ENCODE peak calls at places on chromosomes 4 and X, in six cellular contexts. One of them, this sample, is unnamed.

GRCh38 chrX:18702362-18703195 is 4.9 kb upstream of the PPEF1 start:
- DNase-seq in IMR-90: peak
- DNase-seq in kidney glomerular epithelial cell: no peak
- DNase-seq in suprapubic skin: no peak
- DNase-seq in GM04504: no peak
- DNase-seq in WTC11: no peak
- DNase-seq in this sample: peak

GRCh38 chr4:185792384-185793146 is 19.4 kb downstream of the SORBS2 start:
- DNase-seq in IMR-90: peak
- DNase-seq in kidney glomerular epithelial cell: peak
- DNase-seq in suprapubic skin: no peak
- DNase-seq in GM04504: peak
- DNase-seq in WTC11: no peak
- DNase-seq in this sample: peak

GRCh38 chr4:89724716-89725115 is 112.2 kb downstream of the SNCA start:
- DNase-seq in IMR-90: peak
- DNase-seq in kidney glomerular epithelial cell: no peak
- DNase-seq in suprapubic skin: no peak
- DNase-seq in GM04504: peak
- DNase-seq in WTC11: no peak
- DNase-seq in this sample: peak

GRCh38 chr4:75723117-75723801 is 1.1 kb upstream of the USO1 start:
- DNase-seq in IMR-90: peak
- DNase-seq in kidney glomerular epithelial cell: peak
- DNase-seq in suprapubic skin: no peak
- DNase-seq in GM04504: peak
- DNase-seq in WTC11: no peak
- DNase-seq in this sample: no peak

GRCh38 chr4:13081830-13082229 is 402.3 kb downstream of the RAB28 start:
- DNase-seq in IMR-90: no peak
- DNase-seq in kidney glomerular epithelial cell: no peak
- DNase-seq in suprapubic skin: no peak
- DNase-seq in GM04504: no peak
- DNase-seq in WTC11: no peak
- DNase-seq in this sample: no peak

GRCh38 chr4:160819791-160820190 is 1344.0 kb downstream of the FSTL5 start:
- DNase-seq in IMR-90: no peak
- DNase-seq in kidney glomerular epithelial cell: no peak
- DNase-seq in suprapubic skin: no peak
- DNase-seq in GM04504: no peak
- DNase-seq in WTC11: no peak
- DNase-seq in this sample: no peak

GRCh38 chr4:54513231-54513630 is 144.5 kb upstream of the KIT start:
- DNase-seq in IMR-90: peak
- DNase-seq in kidney glomerular epithelial cell: no peak
- DNase-seq in suprapubic skin: no peak
- DNase-seq in GM04504: peak
- DNase-seq in WTC11: no peak
- DNase-seq in this sample: peak

GRCh38 chr4:109976189-109976588 is 63.5 kb downstream of the EGF start:
- DNase-seq in IMR-90: no peak
- DNase-seq in kidney glomerular epithelial cell: no peak
- DNase-seq in suprapubic skin: no peak
- DNase-seq in GM04504: no peak
- DNase-seq in WTC11: no peak
- DNase-seq in this sample: no peak

GRCh38 chrX:40154853-40155616 is 57.3 kb upstream of the BCOR start:
- DNase-seq in IMR-90: peak
- DNase-seq in kidney glomerular epithelial cell: no peak
- DNase-seq in suprapubic skin: no peak
- DNase-seq in GM04504: no peak
- DNase-seq in WTC11: peak
- DNase-seq in this sample: no peak

GRCh38 chrX:1451251-1451675 is 1.4 kb downstream of the ASMTL start:
- DNase-seq in IMR-90: no peak
- DNase-seq in kidney glomerular epithelial cell: no peak
- DNase-seq in suprapubic skin: peak
- DNase-seq in GM04504: no peak
- DNase-seq in WTC11: no peak
- DNase-seq in this sample: no peak

GRCh38 chr4:20252656-20253271 is 1.1 kb downstream of the SLIT2 start:
- DNase-seq in IMR-90: peak
- DNase-seq in kidney glomerular epithelial cell: no peak
- DNase-seq in suprapubic skin: peak
- DNase-seq in GM04504: no peak
- DNase-seq in WTC11: peak
- DNase-seq in this sample: no peak

GRCh38 chrX:50343917-50344316 is 126.7 kb downstream of the DGKK start:
- DNase-seq in IMR-90: no peak
- DNase-seq in kidney glomerular epithelial cell: no peak
- DNase-seq in suprapubic skin: no peak
- DNase-seq in GM04504: no peak
- DNase-seq in WTC11: no peak
- DNase-seq in this sample: no peak

GRCh38 chr4:21795091-21795490 is 153.5 kb downstream of the KCNIP4 start:
- DNase-seq in IMR-90: peak
- DNase-seq in kidney glomerular epithelial cell: no peak
- DNase-seq in suprapubic skin: no peak
- DNase-seq in GM04504: no peak
- DNase-seq in WTC11: no peak
- DNase-seq in this sample: no peak

GRCh38 chr4:104728380-104729122 is 233.9 kb upstream of the CXXC4 start:
- DNase-seq in IMR-90: peak
- DNase-seq in kidney glomerular epithelial cell: peak
- DNase-seq in suprapubic skin: no peak
- DNase-seq in GM04504: no peak
- DNase-seq in WTC11: no peak
- DNase-seq in this sample: no peak

GRCh38 chr4:173538148-173538902 is 8.3 kb upstream of the HAND2 start:
- DNase-seq in IMR-90: no peak
- DNase-seq in kidney glomerular epithelial cell: no peak
- DNase-seq in suprapubic skin: no peak
- DNase-seq in GM04504: no peak
- DNase-seq in WTC11: peak
- DNase-seq in this sample: no peak

GRCh38 chr4:15262396-15262795 is 165.4 kb upstream of the C1QTNF7 start:
- DNase-seq in IMR-90: no peak
- DNase-seq in kidney glomerular epithelial cell: no peak
- DNase-seq in suprapubic skin: no peak
- DNase-seq in GM04504: no peak
- DNase-seq in WTC11: no peak
- DNase-seq in this sample: no peak

GRCh38 chrX:150643271-150643670 is 49.9 kb upstream of the MTMR1 start:
- DNase-seq in IMR-90: peak
- DNase-seq in kidney glomerular epithelial cell: no peak
- DNase-seq in suprapubic skin: no peak
- DNase-seq in GM04504: no peak
- DNase-seq in WTC11: no peak
- DNase-seq in this sample: no peak

GRCh38 chrX:22674947-22675346 is 324.8 kb upstream of the DDX53 start:
- DNase-seq in IMR-90: no peak
- DNase-seq in kidney glomerular epithelial cell: peak
- DNase-seq in suprapubic skin: no peak
- DNase-seq in GM04504: no peak
- DNase-seq in WTC11: no peak
- DNase-seq in this sample: no peak

GRCh38 chrX:50779694-50780093 is 34.3 kb downstream of the SHROOM4 start:
- DNase-seq in IMR-90: no peak
- DNase-seq in kidney glomerular epithelial cell: no peak
- DNase-seq in suprapubic skin: no peak
- DNase-seq in GM04504: no peak
- DNase-seq in WTC11: no peak
- DNase-seq in this sample: no peak

GRCh38 chrX:133542476-133542875 is 127.2 kb upstream of the GPC4 start:
- DNase-seq in IMR-90: no peak
- DNase-seq in kidney glomerular epithelial cell: no peak
- DNase-seq in suprapubic skin: no peak
- DNase-seq in GM04504: no peak
- DNase-seq in WTC11: no peak
- DNase-seq in this sample: peak

GRCh38 chrX:8960809-8961413 is 73.0 kb downstream of the FAM9B start:
- DNase-seq in IMR-90: no peak
- DNase-seq in kidney glomerular epithelial cell: no peak
- DNase-seq in suprapubic skin: no peak
- DNase-seq in GM04504: no peak
- DNase-seq in WTC11: no peak
- DNase-seq in this sample: peak

GRCh38 chrX:48695524-48695875 is 1.0 kb upstream of the SUV39H1 start:
- DNase-seq in IMR-90: peak
- DNase-seq in kidney glomerular epithelial cell: no peak
- DNase-seq in suprapubic skin: no peak
- DNase-seq in GM04504: no peak
- DNase-seq in WTC11: no peak
- DNase-seq in this sample: no peak

GRCh38 chr4:96833831-96834230 is 993.9 kb downstream of the PDHA2 start:
- DNase-seq in IMR-90: no peak
- DNase-seq in kidney glomerular epithelial cell: no peak
- DNase-seq in suprapubic skin: no peak
- DNase-seq in GM04504: no peak
- DNase-seq in WTC11: no peak
- DNase-seq in this sample: no peak

GRCh38 chr4:69860007-69860406 is at the start of gene SULT1E1:
- DNase-seq in IMR-90: peak
- DNase-seq in kidney glomerular epithelial cell: no peak
- DNase-seq in suprapubic skin: no peak
- DNase-seq in GM04504: no peak
- DNase-seq in WTC11: no peak
- DNase-seq in this sample: no peak

GRCh38 chr4:2186133-2186864 is 55.6 kb downstream of the HAUS3 start:
- DNase-seq in IMR-90: peak
- DNase-seq in kidney glomerular epithelial cell: no peak
- DNase-seq in suprapubic skin: no peak
- DNase-seq in GM04504: no peak
- DNase-seq in WTC11: peak
- DNase-seq in this sample: no peak

GRCh38 chr4:109645874-109646591 is 57.2 kb downstream of the CASP6 start:
- DNase-seq in IMR-90: no peak
- DNase-seq in kidney glomerular epithelial cell: no peak
- DNase-seq in suprapubic skin: no peak
- DNase-seq in GM04504: no peak
- DNase-seq in WTC11: no peak
- DNase-seq in this sample: no peak

GRCh38 chrX:31209005-31209612 is 137.3 kb upstream of the FTHL17 start:
- DNase-seq in IMR-90: peak
- DNase-seq in kidney glomerular epithelial cell: peak
- DNase-seq in suprapubic skin: no peak
- DNase-seq in GM04504: no peak
- DNase-seq in WTC11: no peak
- DNase-seq in this sample: no peak

GRCh38 chr4:70927502-70928139 is 25.5 kb downstream of the MOB1B start:
- DNase-seq in IMR-90: no peak
- DNase-seq in kidney glomerular epithelial cell: no peak
- DNase-seq in suprapubic skin: no peak
- DNase-seq in GM04504: no peak
- DNase-seq in WTC11: no peak
- DNase-seq in this sample: no peak

GRCh38 chrX:39830414-39830813 is 267.3 kb downstream of the BCOR start:
- DNase-seq in IMR-90: no peak
- DNase-seq in kidney glomerular epithelial cell: no peak
- DNase-seq in suprapubic skin: no peak
- DNase-seq in GM04504: no peak
- DNase-seq in WTC11: no peak
- DNase-seq in this sample: no peak

This sample was measured in AG09319.